ENCODE peak calls at places on chromosomes 4 and X, in five cellular contexts. J is HepG2, I is GM12878, F is A549, A is Panc1. L is an unnamed sample.

GRCh38 chrX:50863471-50863870 is 47.1 kb upstream of the BMP15 start:
- DNase-seq in J (no peak), I (no peak), F (no peak), A (no peak), L (no peak)

GRCh38 chr4:101337688-101338087 is 9.6 kb downstream of the PPP3CA start:
- DNase-seq in J (no peak), I (no peak), F (no peak), A (no peak), L (no peak)

GRCh38 chr4:148575577-148575976 is 133.4 kb upstream of the NR3C2 start:
- DNase-seq in J (no peak), I (no peak), F (no peak), A (no peak), L (no peak)

GRCh38 chr4:121217385-121217784 is 53.3 kb upstream of the TNIP3 start:
- DNase-seq in J (no peak), I (no peak), F (no peak), A (no peak), L (no peak)

GRCh38 chr4:38034986-38035882 is 75.0 kb downstream of the PTTG2 start:
- DNase-seq in J (peak), I (no peak), F (peak), A (peak), L (peak)

GRCh38 chr4:7384929-7385890 is 49.5 kb downstream of the PSAPL1 start:
- DNase-seq in J (no peak), I (no peak), F (no peak), A (no peak), L (no peak)

GRCh38 chr4:44447563-44448504 is 775 bp downstream of the KCTD8 start:
- DNase-seq in J (no peak), I (no peak), F (peak), A (no peak), L (peak)

GRCh38 chrX:19799319-19800182 is 87.8 kb downstream of the SH3KBP1 start:
- DNase-seq in J (no peak), I (no peak), F (no peak), A (no peak), L (no peak)

GRCh38 chr4:120682981-120683380 is 239.5 kb downstream of the PRDM5 start:
- DNase-seq in J (no peak), I (no peak), F (no peak), A (no peak), L (no peak)

GRCh38 chr4:118682928-118683327 is 2.3 kb upstream of the METTL14 start:
- DNase-seq in J (peak), I (no peak), F (peak), A (no peak), L (peak)
- TF ChIP-seq REST in J (no peak), I (no peak), F (no peak), A (no peak), L (no peak)

GRCh38 chr4:8540586-8540985 is 39.6 kb upstream of the GPR78 start:
- DNase-seq in J (no peak), I (no peak), F (no peak), A (no peak), L (no peak)

GRCh38 chr4:8538076-8538702 is 42.0 kb upstream of the GPR78 start:
- DNase-seq in J (no peak), I (no peak), F (no peak), A (no peak), L (no peak)

GRCh38 chr4:8540072-8540471 is 40.1 kb upstream of the GPR78 start:
- DNase-seq in J (no peak), I (peak), F (no peak), A (no peak), L (no peak)

GRCh38 chr4:8539661-8540060 is 40.5 kb upstream of the GPR78 start:
- DNase-seq in J (no peak), I (no peak), F (no peak), A (no peak), L (no peak)

GRCh38 chr4:8538703-8539567 is 41.3 kb upstream of the GPR78 start:
- DNase-seq in J (peak), I (no peak), F (peak), A (peak), L (no peak)
- TF ChIP-seq REST in J (no peak), I (no peak), F (no peak), A (no peak), L (no peak)

GRCh38 chr4:181548873-181549541 is 694.2 kb upstream of the TENM3 start:
- DNase-seq in J (peak), I (no peak), F (peak), A (peak), L (no peak)

GRCh38 chr4:181550381-181550780 is 692.8 kb upstream of the TENM3 start:
- DNase-seq in J (no peak), I (no peak), F (no peak), A (no peak), L (no peak)

GRCh38 chr4:181549789-181550188 is 693.4 kb upstream of the TENM3 start:
- DNase-seq in J (no peak), I (no peak), F (no peak), A (no peak), L (no peak)
- TF ChIP-seq REST in J (no peak), I (no peak), F (no peak), A (no peak), L (no peak)

DNA sequence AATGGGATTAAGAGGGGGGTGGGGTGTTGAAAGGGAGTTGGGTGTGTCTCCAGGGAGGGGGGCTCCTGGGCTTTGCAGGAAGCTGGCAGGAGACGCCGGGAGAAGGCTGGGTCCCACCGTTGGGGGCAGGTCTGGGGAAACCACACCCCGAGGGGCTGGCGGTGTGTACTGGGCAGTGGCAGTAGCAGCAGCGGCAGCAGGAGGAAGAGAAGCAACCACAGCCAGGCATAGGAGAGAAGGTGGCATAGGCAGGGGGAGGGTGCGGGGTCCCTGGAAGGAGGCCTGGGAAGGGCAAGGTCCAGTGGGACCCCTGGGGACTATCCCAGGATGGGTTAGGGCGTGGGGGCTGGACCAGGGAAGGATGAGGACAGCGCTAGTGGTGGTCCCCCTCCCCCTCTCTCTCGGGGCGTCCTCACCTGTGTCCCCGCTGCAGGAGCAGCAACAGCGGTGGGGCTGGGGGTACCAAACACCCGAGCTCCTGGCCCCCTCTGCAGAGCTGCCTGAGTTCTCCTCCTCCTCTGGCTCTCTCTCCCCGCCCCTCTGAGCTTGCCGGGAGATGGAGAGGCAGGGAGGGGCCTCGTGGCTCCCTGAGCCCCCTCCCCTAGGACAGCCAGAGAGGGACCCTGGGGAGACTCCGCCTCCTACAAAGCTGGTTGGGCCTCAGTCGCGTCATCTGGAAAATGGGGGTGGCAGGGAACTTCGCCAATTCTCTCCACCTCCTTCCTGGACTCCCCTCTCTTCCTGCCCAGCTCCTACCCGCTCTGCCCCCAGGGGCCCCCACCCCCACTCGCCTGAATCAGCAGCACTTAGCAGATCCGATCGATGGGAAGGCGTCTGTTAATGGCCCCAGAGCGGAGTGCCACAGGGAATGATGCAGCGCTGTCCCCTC is at the start of gene KCND1:
- DNase-seq in J (no peak), I (no peak), F (no peak), A (no peak), L (peak)
- TF ChIP-seq REST in J (no peak), I (no peak), F (no peak), A (no peak), L (no peak)

GRCh38 chrX:45187731-45188130 is 12.9 kb downstream of the DIPK2B start:
- DNase-seq in J (no peak), I (no peak), F (no peak), A (no peak), L (no peak)
- TF ChIP-seq REST in J (no peak), I (no peak), F (no peak), A (no peak), L (no peak)

DNA sequence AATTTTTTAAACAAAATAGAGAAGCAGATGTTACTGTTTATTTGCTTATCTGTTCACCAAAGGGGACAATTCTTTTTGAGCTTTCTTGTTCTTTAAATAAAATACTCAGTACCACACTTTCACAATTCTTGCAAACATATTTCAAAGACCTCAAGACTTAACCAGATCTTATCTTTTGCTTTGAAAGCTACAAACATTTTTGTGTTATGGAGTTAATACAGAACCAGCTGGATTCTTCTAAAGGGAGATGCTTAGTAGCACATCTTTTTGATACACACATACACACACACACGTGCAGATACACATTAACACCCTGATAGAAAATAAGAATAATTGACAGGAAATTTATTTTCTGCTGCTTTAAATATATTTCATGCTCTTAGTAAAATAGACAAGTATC is 379.1 kb downstream of the SH2D1A start:
- DNase-seq in J (no peak), I (no peak), F (no peak), A (no peak), L (no peak)
- TF ChIP-seq REST in J (no peak), I (no peak), F (no peak), A (no peak), L (no peak)

DNA sequence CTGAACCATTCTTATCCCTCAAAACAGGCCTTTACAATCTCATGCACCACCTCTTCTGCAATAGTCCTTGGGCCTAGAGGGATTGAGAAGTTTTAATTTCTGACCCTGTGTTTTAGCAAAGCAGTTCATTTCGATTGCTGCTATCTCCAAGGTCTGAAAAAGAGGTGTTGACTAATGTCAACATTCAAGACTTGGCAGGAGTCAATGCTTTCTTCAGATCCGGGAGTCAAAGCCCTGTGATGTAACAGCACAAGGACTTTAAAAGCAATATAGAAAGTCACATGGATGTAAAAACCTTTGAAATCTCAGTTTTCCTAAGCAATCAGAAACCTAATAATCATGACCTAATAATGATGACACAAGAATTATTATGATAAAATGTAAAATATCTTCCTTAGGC is 133.8 kb downstream of the ADAM29 start:
- DNase-seq in J (no peak), I (no peak), F (no peak), A (no peak), L (no peak)
- TF ChIP-seq REST in J (no peak), I (no peak), F (no peak), A (no peak), L (no peak)

L was measured in GM23338.